ENCODE peak calls at places on chromosomes 1 and 21, in four cellular contexts. T, G, E and O are unnamed samples.

GRCh38 chr1:119186471-119186870 is 46.0 kb upstream of the WARS2 start:
- DNase-seq in E (no peak), T (no peak), G (no peak), O (no peak)

GRCh38 chr1:116666090-116666489 is 1.4 kb downstream of the IGSF3 start:
- DNase-seq in T (no peak), G (no peak), E (peak; percentile 11), O (no peak)

GRCh38 chr1:61502011-61502410 is 222.9 kb downstream of the TM2D1 start:
- DNase-seq in T (no peak), G (no peak), E (no peak), O (no peak)

GRCh38 chr21:42536601-42537000 is 22.9 kb downstream of the SLC37A1 start:
- DNase-seq in T (no peak), G (no peak), E (no peak), O (no peak)

GRCh38 chr1:211752951-211753486 is 77.5 kb downstream of the LPGAT1 start:
- DNase-seq in G (no peak), T (no peak), E (no peak), O (no peak)

GRCh38 chr1:191065346-191065745 is 587.7 kb upstream of the BRINP3 start:
- DNase-seq in G (no peak), E (no peak), T (no peak), O (no peak)

GRCh38 chr1:114753143-114753542 is 4.6 kb downstream of the CSDE1 start:
- DNase-seq in G (no peak), E (no peak), T (no peak), O (no peak)

GRCh38 chr21:37535130-37535529 is 168.6 kb downstream of the DYRK1A start:
- DNase-seq in G (no peak), T (no peak), E (no peak), O (no peak)

GRCh38 chr1:23756676-23757075 is 13.4 kb downstream of the ELOA start:
- DNase-seq in E (peak; percentile 69), T (no peak), G (no peak), O (no peak)

GRCh38 chr1:71621785-71622184 is 541.0 kb upstream of the ZRANB2 start:
- DNase-seq in T (no peak), G (no peak), E (no peak), O (no peak)

GRCh38 chr21:29102791-29103257 is 27.6 kb upstream of the MAP3K7CL start:
- DNase-seq in G (no peak), T (no peak), E (peak; percentile 63), O (no peak)

GRCh38 chr1:162417650-162418049 is 5.7 kb upstream of the SH2D1B start:
- DNase-seq in G (no peak), E (no peak), T (no peak), O (no peak)

GRCh38 chr1:84758968-84759491 is 68.8 kb upstream of the SSX2IP start:
- DNase-seq in T (no peak), G (peak; percentile 44), E (peak; percentile 19), O (peak; percentile 22)

GRCh38 chr1:195740862-195741261 is 867.4 kb downstream of the KCNT2 start:
- DNase-seq in E (no peak), G (no peak), T (no peak), O (no peak)

GRCh38 chr1:26287033-26287711 is 7.3 kb downstream of the SH3BGRL3 start:
- DNase-seq in E (peak; percentile 21), T (no peak), G (no peak), O (peak; percentile 78)

GRCh38 chr1:45682942-45683341 is 3.4 kb downstream of the GPBP1L1 start:
- DNase-seq in E (no peak), G (no peak), T (no peak), O (no peak)

DNA sequence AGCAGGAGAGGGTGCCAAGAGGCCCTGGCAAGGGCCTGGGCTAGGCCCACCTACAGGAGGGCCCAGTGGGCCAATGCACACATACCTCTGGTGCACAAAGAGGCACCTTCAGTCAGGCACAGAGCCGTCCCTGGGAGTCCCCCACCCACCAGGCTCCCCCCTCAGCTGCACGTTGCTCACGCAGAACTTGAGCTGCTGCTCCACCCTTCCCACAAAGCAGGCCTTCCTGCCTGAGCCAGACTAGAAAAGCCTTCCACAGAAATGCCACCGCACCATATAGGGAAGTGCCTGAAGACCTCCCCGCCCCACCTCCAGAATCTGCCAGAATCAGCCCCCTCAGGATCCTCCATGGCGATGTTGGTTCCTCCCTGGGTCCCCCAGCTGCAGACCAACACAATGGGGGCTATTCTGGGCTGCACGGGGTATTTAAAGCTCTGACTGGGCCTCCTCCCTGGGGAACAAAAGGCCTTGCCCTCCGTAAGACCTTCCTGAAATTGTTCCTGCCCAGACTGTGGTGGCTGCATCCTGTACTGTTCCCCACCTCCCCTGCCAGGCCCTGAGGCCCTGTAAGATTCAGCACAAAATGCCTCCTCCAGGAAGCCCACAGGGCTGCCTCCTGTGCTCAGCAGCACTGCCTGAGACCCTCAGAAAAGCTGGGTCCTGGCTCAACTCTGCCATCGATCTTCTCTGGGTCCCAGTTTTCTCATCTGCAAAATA is 27.2 kb downstream of the HSPG2 start:
- DNase-seq in E (peak; percentile 61), G (peak; percentile 85), T (no peak), O (peak; percentile 90)
- H3K27ac ChIP-seq in E (peak overlapping the region; percentile 54), G (peak overlapping the region; percentile 93), T (no peak overlapping the region), O (peak overlapping the region; percentile 99)

GRCh38 chr1:220281159-220281574 is 8.9 kb upstream of the RAB3GAP2 start:
- DNase-seq in G (no peak), T (no peak), E (peak; percentile 73), O (no peak)

GRCh38 chr1:220290163-220290761 is 18.0 kb upstream of the RAB3GAP2 start:
- DNase-seq in T (no peak), G (no peak), E (no peak), O (no peak)

GRCh38 chr1:220283616-220284015 is 11.4 kb upstream of the RAB3GAP2 start:
- DNase-seq in T (no peak), E (no peak), G (no peak), O (no peak)

GRCh38 chr1:220291575-220291974 is 19.3 kb upstream of the RAB3GAP2 start:
- DNase-seq in E (no peak), G (no peak), T (no peak), O (no peak)

GRCh38 chr1:220287129-220287528 is 14.9 kb upstream of the RAB3GAP2 start:
- DNase-seq in G (no peak), E (no peak), T (no peak), O (no peak)
- H3K4me3 ChIP-seq in G (no peak overlapping the region), E (no peak overlapping the region), T (no peak overlapping the region), O (no peak overlapping the region)

GRCh38 chr1:3067301-3067670 is 1.7 kb upstream of the PRDM16 start:
- DNase-seq in G (no peak), E (no peak), T (peak; percentile 32), O (peak; percentile 15)
- H3K27ac ChIP-seq in G (no peak overlapping the region), E (no peak overlapping the region), T (no peak overlapping the region), O (no peak overlapping the region)

DNA sequence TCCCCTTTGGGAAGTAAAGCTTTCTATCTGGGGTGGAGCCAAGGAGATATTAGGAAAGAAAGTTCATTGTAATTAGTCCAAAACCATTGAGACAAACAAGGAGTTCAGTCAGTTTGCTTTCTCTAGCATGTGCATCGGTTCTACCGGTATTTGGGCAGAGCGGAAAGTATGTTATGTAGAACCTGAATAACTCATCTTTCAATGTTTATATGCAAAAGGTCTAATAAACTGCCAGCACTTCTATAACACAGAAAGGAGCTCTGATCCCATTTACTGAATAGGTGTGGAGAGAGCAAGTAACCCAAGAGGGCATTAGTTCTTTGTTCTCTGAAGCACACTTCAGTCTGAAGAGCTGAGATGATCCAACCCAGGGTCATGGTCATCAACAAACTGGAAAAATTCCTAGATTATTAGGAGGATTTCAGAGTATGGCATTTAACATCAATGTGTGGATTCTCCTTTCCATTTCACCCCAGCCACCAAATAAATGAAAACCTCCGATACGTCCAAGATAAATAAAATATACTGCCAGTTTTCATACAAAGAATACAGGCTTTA is 3.6 kb downstream of the TGFB2 start:
- DNase-seq in E (no peak), G (no peak), T (no peak), O (no peak)
- H3K4me3 ChIP-seq in E (no peak overlapping the region), G (peak overlapping the region; percentile 70), T (no peak overlapping the region), O (peak overlapping the region; percentile 74)

DNA sequence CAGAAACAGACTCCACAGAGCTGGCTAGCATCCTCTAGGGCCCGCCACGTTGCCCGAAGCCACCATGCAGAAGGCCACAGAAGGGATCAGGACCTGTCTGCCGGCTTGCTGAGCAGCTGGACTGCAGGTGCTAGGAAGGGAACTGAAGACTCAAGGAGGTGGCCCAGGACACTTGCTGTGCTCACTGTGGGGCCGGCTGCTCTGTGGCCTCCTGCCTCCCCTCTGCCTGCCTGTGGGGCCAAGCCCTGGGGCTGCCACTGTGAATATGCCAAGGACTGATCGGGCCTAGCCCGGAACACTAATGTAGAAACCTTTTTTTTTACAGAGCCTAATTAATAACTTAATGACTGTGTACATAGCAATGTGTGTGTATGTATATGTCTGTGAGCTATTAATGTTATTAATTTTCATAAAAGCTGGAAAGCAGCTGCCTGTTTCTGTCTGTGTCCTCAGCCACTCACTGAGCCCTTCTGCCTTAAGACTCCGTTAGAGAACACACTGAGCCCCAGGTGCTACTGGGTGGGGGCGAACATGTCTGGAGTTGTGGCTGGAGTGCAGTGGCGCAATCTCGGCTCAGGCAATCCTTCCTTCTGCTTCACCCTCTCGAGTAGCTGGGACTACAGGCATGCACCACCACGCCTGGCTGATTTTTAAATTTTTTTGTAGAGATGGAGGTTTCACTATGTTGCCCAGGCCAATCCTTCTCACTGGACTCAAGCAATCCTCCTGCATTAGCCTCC is 14.8 kb downstream of the MFSD2A start:
- DNase-seq in E (no peak), T (no peak), G (no peak), O (no peak)
- H3K27ac ChIP-seq in E (no peak overlapping the region), T (no peak overlapping the region), G (no peak overlapping the region), O (no peak overlapping the region)

DNA sequence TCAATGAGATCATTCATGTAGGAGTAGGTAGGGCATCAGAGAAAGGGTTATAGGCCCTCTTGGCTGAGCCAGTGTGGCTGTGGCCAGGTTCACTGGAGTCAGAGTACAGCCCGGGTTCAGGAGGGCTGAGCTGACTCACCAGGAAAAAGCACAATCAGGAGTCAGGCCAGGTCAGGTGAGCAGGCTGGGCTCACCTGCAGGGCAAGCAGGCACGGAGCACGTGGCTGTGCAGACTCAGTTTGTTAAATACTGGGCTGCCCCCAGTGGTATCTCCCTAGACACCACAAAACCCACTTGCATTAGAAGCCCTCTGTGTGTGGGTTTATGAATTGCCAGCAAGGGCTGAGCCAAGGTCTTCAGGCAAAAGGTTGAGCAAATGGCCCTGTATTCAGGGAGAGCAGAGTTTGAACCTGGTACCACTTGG is 122.1 kb upstream of the SERBP1 start:
- DNase-seq in T (no peak), G (no peak), E (no peak), O (no peak)
- H3K4me3 ChIP-seq in T (no peak overlapping the region), G (no peak overlapping the region), E (no peak overlapping the region), O (no peak overlapping the region)

DNA sequence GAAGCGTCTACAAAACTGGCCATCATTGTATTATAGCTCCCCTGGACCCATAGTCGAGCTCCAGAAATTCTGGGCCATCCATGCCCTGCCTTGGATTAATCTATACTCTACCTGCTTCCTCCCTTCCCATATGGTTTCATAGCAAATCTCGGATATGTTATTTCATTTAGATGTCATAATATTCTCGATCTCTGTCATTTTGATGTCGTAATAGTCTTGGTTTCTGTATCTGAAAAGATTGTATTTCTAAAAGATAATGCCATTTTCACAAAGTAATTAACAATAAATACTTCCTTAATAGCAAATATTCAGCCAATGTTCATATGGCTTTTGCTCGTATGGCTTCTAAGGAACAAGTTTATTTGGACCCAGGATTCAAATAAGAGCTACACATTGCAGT is 35.1 kb downstream of the DIP2A start:
- DNase-seq in G (no peak), T (no peak), E (no peak), O (no peak)
- H3K27ac ChIP-seq in G (no peak overlapping the region), T (no peak overlapping the region), E (no peak overlapping the region), O (no peak overlapping the region)

DNA sequence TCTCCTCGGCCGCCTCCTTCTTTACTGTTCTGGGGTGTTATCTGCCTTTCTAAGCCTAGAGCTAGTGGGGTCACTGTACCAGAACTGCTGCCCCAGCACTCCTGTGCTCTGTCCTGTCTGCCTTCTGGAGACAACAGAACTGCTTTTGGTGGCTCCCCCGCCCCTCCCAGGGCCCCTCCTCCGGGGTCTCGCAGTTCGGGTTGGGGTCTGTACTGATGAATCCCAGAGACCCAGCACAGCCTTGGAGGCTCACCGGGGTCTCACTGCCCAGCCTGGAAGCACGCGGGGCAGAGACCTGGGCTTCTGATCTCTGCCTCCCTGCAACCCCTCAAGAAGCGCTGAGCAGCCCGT is 3.2 kb upstream of the PLEKHA6 start:
- DNase-seq in G (no peak), T (no peak), E (no peak), O (no peak)
- H3K4me3 ChIP-seq in G (peak overlapping the region; percentile 33), T (no peak overlapping the region), E (peak overlapping the region; percentile 3), O (peak overlapping the region; percentile 14)